ENCODE peak calls at places on chromosome 19, in five cellular contexts. V, P, D, E and S are unnamed samples.

GRCh38 chr19:34131100-34131499 is 41.2 kb upstream of the LSM14A start:
- DNase-seq in V (no peak), P (no peak), D (no peak), E (no peak), S (no peak)

GRCh38 chr19:41957838-41958366 is 1.2 kb downstream of the RABAC1 start:
- DNase-seq in V (peak), P (peak), D (peak), E (peak), S (peak)

GRCh38 chr19:7366701-7367420 is 18.1 kb downstream of the ARHGEF18 start:
- DNase-seq in V (peak), P (no peak), D (peak), E (peak), S (no peak)

GRCh38 chr19:19661675-19662251 is 1.7 kb downstream of the ATP13A1 start:
- DNase-seq in V (peak), P (no peak), D (peak), E (no peak), S (no peak)

GRCh38 chr19:53511933-53512374 is 26.0 kb upstream of the ZNF331 start:
- DNase-seq in V (peak), P (peak), D (peak), E (peak), S (peak)

GRCh38 chr19:6113616-6114188 is 3.4 kb upstream of the RFX2 start:
- DNase-seq in V (no peak), P (no peak), D (no peak), E (no peak), S (no peak)

GRCh38 chr19:19635313-19635702 is 7.3 kb upstream of the LPAR2 start:
- DNase-seq in V (no peak), P (no peak), D (no peak), E (no peak), S (no peak)

GRCh38 chr19:49413348-49413747 is 9.9 kb downstream of the PTH2 start:
- DNase-seq in V (no peak), P (no peak), D (no peak), E (no peak), S (no peak)

GRCh38 chr19:14089662-14090508 is 666 bp downstream of the SAMD1 start:
- DNase-seq in V (peak), P (no peak), D (no peak), E (no peak), S (no peak)

GRCh38 chr19:12985049-12985776 is 10.1 kb upstream of the NFIX start:
- DNase-seq in V (peak), P (no peak), D (peak), E (peak), S (no peak)

GRCh38 chr19:38264486-38265212 is at the start of gene SPINT2:
- DNase-seq in V (no peak), P (peak), D (no peak), E (peak), S (no peak)

GRCh38 chr19:23203841-23204344 is 46.3 kb downstream of the ZNF724 start:
- DNase-seq in V (no peak), P (peak), D (no peak), E (no peak), S (no peak)

GRCh38 chr19:24033962-24034342 is 53.0 kb upstream of the ZNF254 start:
- DNase-seq in V (no peak), P (no peak), D (peak), E (no peak), S (no peak)

GRCh38 chr19:49362926-49363264 is 679 bp upstream of the TEAD2 start:
- DNase-seq in V (no peak), P (no peak), D (peak), E (no peak), S (no peak)

GRCh38 chr19:40735003-40735771 is 15.1 kb downstream of the ACTMAP start:
- DNase-seq in V (no peak), P (no peak), D (no peak), E (no peak), S (no peak)

GRCh38 chr19:7349231-7349591 is 474 bp downstream of the ARHGEF18 start:
- DNase-seq in V (no peak), P (no peak), D (no peak), E (no peak), S (no peak)

GRCh38 chr19:621819-622218 is 11.5 kb downstream of the POLRMT start:
- DNase-seq in V (no peak), P (no peak), D (no peak), E (no peak), S (no peak)

GRCh38 chr19:13537454-13537853 is 31.2 kb upstream of the CACNA1A start:
- DNase-seq in V (peak), P (no peak), D (no peak), E (no peak), S (peak)

GRCh38 chr19:22882797-22883196 is 50.7 kb downstream of the ZNF723 start:
- DNase-seq in V (no peak), P (no peak), D (peak), E (peak), S (peak)

GRCh38 chr19:32652893-32653625 is 21.9 kb downstream of the ANKRD27 start:
- DNase-seq in V (no peak), P (no peak), D (no peak), E (no peak), S (no peak)
- TF ChIP-seq ZNF274 in V (no peak), P (no peak), D (no peak), E (no peak), S (no peak)

GRCh38 chr19:4029247-4029614 is 21.7 kb downstream of the PIAS4 start:
- DNase-seq in V (no peak), P (no peak), D (no peak), E (no peak), S (no peak)

GRCh38 chr19:4025317-4025716 is 17.8 kb downstream of the PIAS4 start:
- DNase-seq in V (no peak), P (no peak), D (no peak), E (no peak), S (no peak)

GRCh38 chr19:4028334-4029246 is 21.1 kb downstream of the PIAS4 start:
- DNase-seq in V (no peak), P (no peak), D (no peak), E (no peak), S (no peak)

GRCh38 chr19:4023600-4024398 is 16.3 kb downstream of the PIAS4 start:
- DNase-seq in V (no peak), P (no peak), D (no peak), E (no peak), S (no peak)

GRCh38 chr19:4027146-4027545 is 19.6 kb downstream of the PIAS4 start:
- DNase-seq in V (no peak), P (no peak), D (no peak), E (no peak), S (no peak)
- TF ChIP-seq ZNF274 in V (no peak), P (no peak), D (no peak), E (no peak), S (no peak)

GRCh38 chr19:10146142-10146541 is 26.4 kb upstream of the EIF3G start:
- DNase-seq in V (no peak), P (no peak), D (no peak), E (no peak), S (no peak)
- TF ChIP-seq ZNF274 in V (no peak), P (no peak), D (no peak), E (no peak), S (no peak)

GRCh38 chr19:28632357-28633076 is 580.4 kb downstream of the UQCRFS1 start:
- DNase-seq in V (no peak), P (no peak), D (no peak), E (no peak), S (no peak)

GRCh38 chr19:28634031-28634328 is 579.0 kb downstream of the UQCRFS1 start:
- DNase-seq in V (no peak), P (no peak), D (no peak), E (no peak), S (no peak)

GRCh38 chr19:28631931-28632330 is 581.0 kb downstream of the UQCRFS1 start:
- DNase-seq in V (no peak), P (no peak), D (no peak), E (no peak), S (no peak)

GRCh38 chr19:28634837-28635236 is 578.1 kb downstream of the UQCRFS1 start:
- DNase-seq in V (no peak), P (no peak), D (no peak), E (no peak), S (no peak)

DNA sequence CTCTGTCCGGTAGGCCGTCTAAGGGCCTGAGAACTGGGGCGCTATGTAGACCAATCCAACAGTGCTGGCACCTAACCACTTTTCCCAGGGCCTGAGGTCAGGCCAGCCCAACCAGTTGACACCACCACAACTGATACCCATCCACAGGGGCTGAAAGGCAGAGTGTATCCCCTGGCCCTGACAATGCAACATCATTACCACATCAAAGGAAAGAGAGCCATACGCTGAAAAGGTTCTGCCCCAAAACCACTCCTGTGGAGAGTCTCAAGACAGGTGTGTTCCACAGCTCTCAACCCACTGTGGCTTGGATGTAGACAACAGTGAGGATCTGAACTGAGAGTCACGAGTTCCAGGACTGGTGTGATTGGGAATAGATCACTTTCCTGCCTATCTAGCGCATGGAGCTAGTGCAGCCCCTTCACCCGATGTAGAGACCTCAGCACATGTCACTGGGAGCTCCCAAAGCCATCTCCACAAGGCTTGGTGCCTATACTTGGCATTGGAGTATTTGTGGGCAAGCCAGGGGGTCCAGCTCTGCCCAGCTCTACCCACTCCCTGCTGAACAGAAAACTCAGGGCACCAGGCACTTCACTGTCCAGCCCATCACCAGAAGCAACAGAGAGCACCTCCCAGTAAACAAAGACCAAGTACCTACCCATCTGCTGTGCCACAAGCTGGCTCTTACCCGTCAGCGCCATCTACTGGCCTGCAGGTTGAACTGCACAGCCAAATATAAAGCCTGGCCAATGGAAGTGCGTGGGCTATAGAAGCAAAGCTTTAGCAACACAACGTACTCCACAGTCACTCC is 579.5 kb downstream of the UQCRFS1 start:
- DNase-seq in V (peak), P (peak), D (no peak), E (no peak), S (peak)
- TF ChIP-seq ZNF274 in V (no peak), P (no peak), D (no peak), E (no peak), S (no peak)

GRCh38 chr19:47158879-47159509 is 28.4 kb downstream of the SAE1 start:
- DNase-seq in V (no peak), P (no peak), D (no peak), E (no peak), S (no peak)

GRCh38 chr19:47158367-47158791 is 27.7 kb downstream of the SAE1 start:
- DNase-seq in V (no peak), P (no peak), D (no peak), E (no peak), S (no peak)

GRCh38 chr19:47155141-47155540 is 24.5 kb downstream of the SAE1 start:
- DNase-seq in V (no peak), P (no peak), D (no peak), E (no peak), S (no peak)

GRCh38 chr19:47157455-47158321 is 27.1 kb downstream of the SAE1 start:
- DNase-seq in V (no peak), P (peak), D (no peak), E (no peak), S (peak)

DNA sequence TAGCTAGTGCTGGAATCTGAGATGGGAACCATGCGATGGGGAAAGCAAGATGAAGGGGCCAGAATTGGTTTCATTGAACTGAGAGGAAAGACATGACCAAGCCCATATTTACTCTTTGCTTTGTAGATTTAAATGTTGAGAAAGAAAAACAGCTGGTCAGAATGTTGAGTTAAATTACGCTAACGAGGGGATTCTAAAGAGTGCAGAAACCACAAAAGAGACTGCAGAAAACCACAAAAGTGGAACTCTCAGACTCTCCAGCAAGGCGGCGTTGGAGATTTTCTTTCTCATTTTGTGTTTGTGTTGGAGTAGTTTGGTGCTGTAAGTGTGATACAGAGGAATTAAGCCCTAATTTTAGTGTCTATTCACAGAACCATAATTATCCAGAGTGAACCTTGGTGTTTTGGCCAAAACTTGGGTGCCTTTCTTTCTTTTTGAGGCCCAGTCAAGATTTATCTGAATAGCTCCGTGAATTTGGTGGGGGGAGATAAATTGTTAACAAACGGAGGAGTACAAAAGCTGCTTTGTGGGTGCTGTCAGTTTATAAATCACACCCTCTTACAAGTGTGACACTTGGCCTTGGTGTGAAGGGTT is 26.3 kb downstream of the SAE1 start:
- DNase-seq in V (no peak), P (no peak), D (no peak), E (no peak), S (no peak)
- TF ChIP-seq ZNF274 in V (no peak), P (no peak), D (no peak), E (no peak), S (no peak)

GRCh38 chr19:43534811-43535761 is 2.1 kb downstream of the ZNF575 start:
- DNase-seq in V (no peak), P (peak), D (peak), E (no peak), S (no peak)
- TF ChIP-seq ZNF274 in V (no peak), P (no peak), D (no peak), E (no peak), S (no peak)

GRCh38 chr19:2458054-2458453 is 1.3 kb upstream of the LMNB2 start:
- DNase-seq in V (no peak), P (no peak), D (peak), E (no peak), S (no peak)

GRCh38 chr19:2460245-2460644 is 3.5 kb upstream of the LMNB2 start:
- DNase-seq in V (no peak), P (no peak), D (no peak), E (no peak), S (no peak)

GRCh38 chr19:2462635-2463421 is 6.1 kb upstream of the LMNB2 start:
- DNase-seq in V (no peak), P (peak), D (peak), E (peak), S (peak)

GRCh38 chr19:2464389-2464788 is 7.6 kb upstream of the LMNB2 start:
- DNase-seq in V (no peak), P (no peak), D (no peak), E (no peak), S (no peak)

GRCh38 chr19:2461751-2462634 is 5.2 kb upstream of the LMNB2 start:
- DNase-seq in V (peak), P (no peak), D (no peak), E (peak), S (no peak)
- TF ChIP-seq ZNF274 in V (no peak), P (no peak), D (no peak), E (no peak), S (no peak)

GRCh38 chr19:35231956-35232746 is 3.6 kb upstream of the FAM187B start:
- DNase-seq in V (no peak), P (no peak), D (no peak), E (no peak), S (no peak)
- TF ChIP-seq ZNF274 in V (no peak), P (no peak), D (no peak), E (no peak), S (no peak)